ENCODE peak calls at places on chromosome 15, in four cellular contexts. T, I, U and M are unnamed samples.

GRCh38 chr15:35195649-35196048 is 110.6 kb upstream of the NANOGP8 start:
- DNase-seq in T (no peak), I (no peak), U (no peak), M (no peak)

GRCh38 chr15:31483053-31483923 is 156.7 kb downstream of the KLF13 start:
- DNase-seq in U (no peak), I (no peak), T (no peak), M (no peak)

GRCh38 chr15:56052389-56053045 is 59.1 kb upstream of the NEDD4 start:
- DNase-seq in U (no peak), I (peak; percentile 24), T (peak; percentile 76), M (peak; percentile 13)

GRCh38 chr15:88727439-88727838 is 75.8 kb upstream of the ACAN start:
- DNase-seq in T (no peak), I (no peak), U (no peak), M (no peak)

GRCh38 chr15:47718474-47719440 is 1.5 kb downstream of the SEMA6D start:
- DNase-seq in I (no peak), T (no peak), U (no peak), M (no peak)

GRCh38 chr15:72784233-72784876 is 797 bp upstream of the ADPGK start:
- DNase-seq in U (peak; percentile 43), T (peak; percentile 87), I (peak; percentile 49), M (peak; percentile 62)

GRCh38 chr15:80317389-80318169 is 65.6 kb upstream of the CTXND1 start:
- DNase-seq in I (no peak), U (no peak), T (peak; percentile 42), M (peak; percentile 6)

GRCh38 chr15:90654233-90655124 is 62.7 kb upstream of the BLM start:
- DNase-seq in I (no peak), T (no peak), U (no peak), M (no peak)

GRCh38 chr15:58551764-58552504 is 120.1 kb downstream of the LIPC start:
- DNase-seq in I (peak; percentile 43), U (no peak), T (no peak), M (peak; percentile 94)

GRCh38 chr15:77869021-77869895 is 208.3 kb downstream of the TBC1D2B start:
- DNase-seq in I (no peak), U (no peak), T (no peak), M (no peak)

GRCh38 chr15:27792756-27793264 is 306.3 kb downstream of the OCA2 start:
- DNase-seq in T (no peak), U (no peak), I (no peak), M (no peak)

GRCh38 chr15:33201376-33202189 is 7.1 kb upstream of the FMN1 start:
- DNase-seq in I (no peak), T (peak; percentile 91), U (peak; percentile 68), M (peak; percentile 76)

GRCh38 chr15:40894689-40895308 is 549 bp downstream of the VPS18 start:
- DNase-seq in I (peak; percentile 86), T (peak; percentile 73), U (no peak), M (peak; percentile 86)
- TF ChIP-seq CHD4 in I (no peak), T (no peak), U (no peak), M (no peak)

DNA sequence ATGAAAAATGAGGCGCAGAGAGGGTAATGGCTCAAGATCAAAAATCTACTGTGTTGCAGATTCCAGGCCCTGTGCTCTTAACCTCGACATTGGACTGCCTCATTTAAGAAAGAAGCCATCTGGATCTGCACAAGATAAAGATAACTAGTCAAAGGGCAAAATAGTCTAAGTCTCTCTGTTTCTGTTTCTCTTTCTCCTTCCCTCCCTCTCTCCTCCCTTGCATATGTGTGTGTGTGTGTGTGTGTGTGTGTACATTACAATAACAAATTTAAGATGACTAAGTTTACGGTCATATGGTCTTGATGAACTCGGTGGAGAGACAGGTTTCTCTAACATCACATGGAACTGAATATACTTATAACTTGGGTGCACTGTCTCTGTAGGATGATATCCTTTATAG is 69.2 kb downstream of the MEIS2 start:
- DNase-seq in T (no peak), I (no peak), U (no peak), M (no peak)
- TF ChIP-seq CHD4 in T (no peak), I (no peak), U (no peak), M (no peak)

GRCh38 chr15:99054892-99055291 is 47.3 kb upstream of the PGPEP1L start:
- DNase-seq in I (no peak), T (no peak), U (no peak), M (no peak)

GRCh38 chr15:99058421-99058870 is 46.4 kb upstream of the SYNM start:
- DNase-seq in I (no peak), U (no peak), T (no peak), M (no peak)

GRCh38 chr15:99055555-99056134 is 48.1 kb upstream of the PGPEP1L start:
- DNase-seq in T (no peak), U (no peak), I (no peak), M (no peak)

GRCh38 chr15:99057697-99058420 is 47.0 kb upstream of the SYNM start:
- DNase-seq in I (no peak), T (no peak), U (peak; percentile 45), M (no peak)

GRCh38 chr15:99057020-99057419 is 47.9 kb upstream of the SYNM start:
- DNase-seq in I (no peak), U (peak; percentile 32), T (no peak), M (no peak)
- TF ChIP-seq CHD4 in I (no peak), U (no peak), T (no peak), M (no peak)

GRCh38 chr15:60772395-60773120 is 293.6 kb upstream of the ICE2 start:
- DNase-seq in U (no peak), T (no peak), I (no peak), M (no peak)
- TF ChIP-seq CHD4 in U (no peak), T (no peak), I (no peak), M (no peak)

GRCh38 chr15:26712350-26712749 is 60.5 kb downstream of the GABRB3 start:
- DNase-seq in U (no peak), I (no peak), T (no peak), M (no peak)

GRCh38 chr15:26720546-26720945 is 52.3 kb downstream of the GABRB3 start:
- DNase-seq in I (no peak), T (no peak), U (no peak), M (no peak)

GRCh38 chr15:26711445-26711844 is 61.4 kb downstream of the GABRB3 start:
- DNase-seq in T (no peak), I (no peak), U (no peak), M (no peak)

GRCh38 chr15:26713498-26713897 is 59.4 kb downstream of the GABRB3 start:
- DNase-seq in U (no peak), T (no peak), I (no peak), M (no peak)

DNA sequence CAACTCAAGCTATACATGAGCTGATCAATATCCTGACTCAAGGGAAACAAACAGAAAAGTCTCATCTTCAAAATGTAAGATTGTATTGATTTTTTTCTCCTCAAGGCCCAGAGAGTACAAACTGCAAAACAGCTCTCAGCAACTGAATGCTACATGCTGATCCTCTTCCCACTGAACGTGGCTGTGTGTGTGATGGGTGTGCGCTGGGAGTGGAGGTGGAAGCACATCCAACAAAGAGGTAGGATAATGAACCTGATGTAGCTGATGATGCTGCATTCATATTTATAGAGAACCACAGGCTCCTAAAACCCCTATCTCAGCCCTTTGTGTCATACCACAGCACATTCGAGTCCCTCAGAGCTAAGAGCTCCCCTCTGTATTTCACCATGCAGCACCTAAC is 56.8 kb downstream of the GABRB3 start:
- DNase-seq in T (no peak), I (no peak), U (no peak), M (no peak)
- TF ChIP-seq CHD4 in T (no peak), I (no peak), U (no peak), M (no peak)

GRCh38 chr15:62899090-62899493 is 143.5 kb upstream of the TPM1 start:
- DNase-seq in I (no peak), U (no peak), T (peak; percentile 58), M (peak; percentile 33)
- TF ChIP-seq CHD4 in I (no peak), U (no peak), T (no peak), M (no peak)

GRCh38 chr15:66779331-66780009 is 77.4 kb downstream of the SMAD6 start:
- DNase-seq in T (no peak), U (no peak), I (no peak), M (peak; percentile 82)

GRCh38 chr15:66778716-66779115 is 76.7 kb downstream of the SMAD6 start:
- DNase-seq in I (no peak), T (no peak), U (no peak), M (no peak)

GRCh38 chr15:66780973-66781718 is 79.1 kb downstream of the SMAD6 start:
- DNase-seq in U (no peak), T (no peak), I (no peak), M (no peak)

GRCh38 chr15:66778314-66778665 is 76.3 kb downstream of the SMAD6 start:
- DNase-seq in I (no peak), U (no peak), T (no peak), M (no peak)

GRCh38 chr15:66780172-66780972 is 78.3 kb downstream of the SMAD6 start:
- DNase-seq in I (no peak), U (no peak), T (peak; percentile 44), M (no peak)
- TF ChIP-seq CHD4 in I (no peak), U (no peak), T (no peak), M (no peak)

DNA sequence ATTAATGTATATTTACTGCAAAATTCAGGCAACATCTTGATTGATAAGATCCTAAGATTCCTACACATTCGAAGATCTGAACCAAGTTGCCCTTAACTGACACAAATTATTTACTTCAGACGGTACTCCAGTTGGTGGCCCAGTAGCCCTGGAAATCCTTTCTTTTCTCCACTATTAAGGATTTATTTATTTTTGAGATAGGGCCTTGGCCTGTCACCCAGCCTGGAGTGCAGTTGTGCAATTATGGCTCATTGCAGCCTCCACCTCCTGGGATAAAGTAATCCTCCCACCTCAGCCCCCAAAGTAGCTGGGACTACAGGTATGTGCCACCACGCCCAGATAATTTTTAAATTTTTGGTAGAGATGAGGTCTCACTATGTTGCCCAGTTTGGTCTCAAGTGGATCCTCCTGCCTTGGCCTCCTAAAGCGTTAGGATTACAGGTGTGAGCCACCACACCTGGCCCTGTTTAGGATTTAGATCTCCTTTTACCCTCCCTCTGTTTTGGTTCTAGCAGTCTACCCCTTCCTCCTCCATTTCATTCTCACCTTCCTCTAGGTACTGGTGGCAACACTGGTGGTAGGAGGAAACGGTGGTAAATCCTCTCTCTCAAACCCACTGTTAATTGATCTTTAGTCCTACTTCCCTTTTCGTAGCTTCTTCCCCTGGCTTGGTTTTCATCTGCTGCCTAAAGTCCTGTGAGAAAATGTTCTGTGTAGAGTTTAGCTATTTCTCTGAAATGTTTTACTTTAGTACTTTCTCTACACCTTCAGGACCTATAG is 12.7 kb upstream of the ZNF609 start:
- DNase-seq in I (no peak), U (no peak), T (no peak), M (no peak)
- TF ChIP-seq CHD4 in I (no peak), U (no peak), T (no peak), M (no peak)